ENCODE peak calls at places on chromosomes 3 and 15, in five cellular contexts. K, M, T, X and C are unnamed samples.

GRCh38 chr3:14460342-14461005 is 58.1 kb downstream of the SLC6A6 start:
- DNase-seq in M (peak; percentile 47), X (no peak), T (no peak), K (peak; percentile 77), C (peak; percentile 63)

GRCh38 chr3:78507196-78507984 is 1260.4 kb downstream of the ROBO1 start:
- DNase-seq in X (no peak), M (no peak), T (no peak), K (no peak), C (no peak)

GRCh38 chr3:171967932-171968678 is 71.3 kb upstream of the FNDC3B start:
- DNase-seq in M (no peak), X (no peak), K (no peak), T (no peak), C (no peak)

GRCh38 chr3:139937674-139938279 is 2.8 kb downstream of the CLSTN2 start:
- DNase-seq in K (peak; percentile 1), T (peak; percentile 34), M (no peak), X (no peak), C (no peak)

GRCh38 chr3:27468283-27468886 is 15.8 kb downstream of the SLC4A7 start:
- DNase-seq in T (no peak), X (no peak), M (no peak), K (no peak), C (no peak)

GRCh38 chr3:15903164-15903563 is 105.4 kb upstream of the ANKRD28 start:
- DNase-seq in X (no peak), K (no peak), T (no peak), M (no peak), C (no peak)

GRCh38 chr3:40877651-40878463 is 321.4 kb upstream of the CTNNB1 start:
- DNase-seq in K (no peak), T (no peak), X (no peak), M (peak; percentile 59), C (peak; percentile 65)

GRCh38 chr15:77642793-77643430 is 10.2 kb upstream of the LINGO1 start:
- DNase-seq in K (no peak), X (no peak), M (no peak), T (no peak), C (no peak)

GRCh38 chr15:88181613-88182012 is 74.9 kb downstream of the NTRK3 start:
- DNase-seq in X (no peak), K (no peak), M (no peak), T (no peak), C (no peak)

GRCh38 chr3:127137757-127138536 is 55.0 kb upstream of the PRR23E start:
- DNase-seq in T (no peak), K (no peak), M (no peak), X (no peak), C (no peak)

GRCh38 chr15:31069360-31070000 is 32.0 kb downstream of the TRPM1 start:
- DNase-seq in T (no peak), X (no peak), M (no peak), K (peak; percentile 16), C (no peak)

GRCh38 chr3:117537949-117538348 is 828.4 kb downstream of the TUSC7 start:
- DNase-seq in X (no peak), T (no peak), M (no peak), K (no peak), C (no peak)

GRCh38 chr15:83192742-83193141 is 14.9 kb downstream of the HDGFL3 start:
- DNase-seq in K (no peak), X (no peak), M (no peak), T (no peak), C (no peak)

GRCh38 chr3:46524832-46525231 is 27.1 kb downstream of the RTP3 start:
- DNase-seq in M (no peak), K (no peak), X (no peak), T (no peak), C (no peak)

GRCh38 chr3:11230125-11230524 is 42.1 kb upstream of the ATG7 start:
- DNase-seq in M (no peak), T (no peak), K (no peak), X (no peak), C (no peak)

GRCh38 chr3:65194044-65194714 is 506.4 kb upstream of the ADAMTS9 start:
- DNase-seq in X (no peak), M (no peak), T (no peak), K (no peak), C (no peak)